ENCODE peak calls at places on chromosome 18, in nine cellular contexts. One of them, this sample, is unnamed.

GRCh38 chr18:77080283-77080682 is 52.3 kb downstream of the MBP start:
- DNase-seq in A549: no peak
- DNase-seq in stomach: no peak
- DNase-seq in GM12878: peak; percentile 62
- DNase-seq in tibial nerve: no peak
- DNase-seq in sigmoid colon: no peak
- DNase-seq in H1: no peak
- DNase-seq in K562: no peak
- DNase-seq in SK-N-SH: no peak
- DNase-seq in this sample: no peak

GRCh38 chr18:68186039-68186438 is 528.9 kb downstream of the TMX3 start:
- DNase-seq in A549: no peak
- DNase-seq in stomach: no peak
- DNase-seq in GM12878: no peak
- DNase-seq in tibial nerve: no peak
- DNase-seq in sigmoid colon: no peak
- DNase-seq in H1: no peak
- DNase-seq in K562: no peak
- DNase-seq in SK-N-SH: no peak
- DNase-seq in this sample: no peak

GRCh38 chr18:79791141-79791972 is 6.4 kb upstream of the KCNG2 start:
- DNase-seq in A549: peak; percentile 6
- DNase-seq in stomach: peak; percentile 43
- DNase-seq in GM12878: no peak
- DNase-seq in tibial nerve: peak; percentile 51
- DNase-seq in sigmoid colon: peak; percentile 69
- DNase-seq in H1: no peak
- DNase-seq in K562: no peak
- DNase-seq in SK-N-SH: no peak
- DNase-seq in this sample: no peak

GRCh38 chr18:26003817-26004216 is 86.6 kb downstream of the SS18 start:
- DNase-seq in A549: no peak
- DNase-seq in stomach: no peak
- DNase-seq in GM12878: no peak
- DNase-seq in tibial nerve: no peak
- DNase-seq in sigmoid colon: no peak
- DNase-seq in H1: no peak
- DNase-seq in K562: no peak
- DNase-seq in SK-N-SH: no peak
- DNase-seq in this sample: no peak

GRCh38 chr18:48788378-48788777 is 162.4 kb downstream of the SMAD7 start:
- DNase-seq in A549: no peak
- DNase-seq in stomach: no peak
- DNase-seq in GM12878: no peak
- DNase-seq in tibial nerve: no peak
- DNase-seq in sigmoid colon: peak; percentile 15
- DNase-seq in H1: no peak
- DNase-seq in K562: no peak
- DNase-seq in SK-N-SH: no peak
- DNase-seq in this sample: peak; percentile 2

GRCh38 chr18:34219651-34220050 is 5.1 kb downstream of the NOL4 start:
- DNase-seq in A549: no peak
- DNase-seq in stomach: no peak
- DNase-seq in GM12878: no peak
- DNase-seq in tibial nerve: no peak
- DNase-seq in sigmoid colon: no peak
- DNase-seq in H1: no peak
- DNase-seq in K562: no peak
- DNase-seq in SK-N-SH: peak; percentile 78
- DNase-seq in this sample: no peak

GRCh38 chr18:79786304-79786703 is 11.4 kb upstream of the KCNG2 start:
- DNase-seq in A549: no peak
- DNase-seq in stomach: no peak
- DNase-seq in GM12878: no peak
- DNase-seq in tibial nerve: no peak
- DNase-seq in sigmoid colon: peak; percentile 34
- DNase-seq in H1: peak; percentile 26
- DNase-seq in K562: no peak
- DNase-seq in SK-N-SH: no peak
- DNase-seq in this sample: no peak

GRCh38 chr18:28161608-28162599 is 15.0 kb downstream of the CDH2 start:
- DNase-seq in A549: no peak
- DNase-seq in stomach: no peak
- DNase-seq in GM12878: no peak
- DNase-seq in tibial nerve: no peak
- DNase-seq in sigmoid colon: no peak
- DNase-seq in H1: no peak
- DNase-seq in K562: no peak
- DNase-seq in SK-N-SH: no peak
- DNase-seq in this sample: no peak

GRCh38 chr18:58263733-58264469 is 219.9 kb downstream of the NEDD4L start:
- DNase-seq in A549: no peak
- DNase-seq in stomach: no peak
- DNase-seq in GM12878: no peak
- DNase-seq in tibial nerve: no peak
- DNase-seq in sigmoid colon: no peak
- DNase-seq in H1: no peak
- DNase-seq in K562: no peak
- DNase-seq in SK-N-SH: no peak
- DNase-seq in this sample: no peak

GRCh38 chr18:23135679-23136325 is 517 bp downstream of the CABLES1 start:
- DNase-seq in A549: no peak
- DNase-seq in stomach: peak; percentile 55
- DNase-seq in GM12878: no peak
- DNase-seq in tibial nerve: no peak
- DNase-seq in sigmoid colon: no peak
- DNase-seq in H1: no peak
- DNase-seq in K562: no peak
- DNase-seq in SK-N-SH: peak; percentile 84
- DNase-seq in this sample: peak; percentile 55

GRCh38 chr18:68056936-68057335 is 540.4 kb upstream of the DSEL start:
- DNase-seq in A549: no peak
- DNase-seq in stomach: no peak
- DNase-seq in GM12878: no peak
- DNase-seq in tibial nerve: no peak
- DNase-seq in sigmoid colon: no peak
- DNase-seq in H1: no peak
- DNase-seq in K562: no peak
- DNase-seq in SK-N-SH: no peak
- DNase-seq in this sample: no peak

GRCh38 chr18:50128506-50129271 is 66.3 kb downstream of the MYO5B start:
- DNase-seq in A549: no peak
- DNase-seq in stomach: peak; percentile 58
- DNase-seq in GM12878: no peak
- DNase-seq in tibial nerve: no peak
- DNase-seq in sigmoid colon: no peak
- DNase-seq in H1: peak; percentile 55
- DNase-seq in K562: no peak
- DNase-seq in SK-N-SH: no peak
- DNase-seq in this sample: no peak

GRCh38 chr18:48889115-48889941 is 61.4 kb downstream of the SMAD7 start:
- DNase-seq in A549: no peak
- DNase-seq in stomach: peak; percentile 35
- DNase-seq in GM12878: no peak
- DNase-seq in tibial nerve: no peak
- DNase-seq in sigmoid colon: peak; percentile 69
- DNase-seq in H1: peak; percentile 78
- DNase-seq in K562: no peak
- DNase-seq in SK-N-SH: peak; percentile 57
- DNase-seq in this sample: peak; percentile 82

GRCh38 chr18:13562494-13563029 is 163.8 kb downstream of the FAM210A start:
- DNase-seq in A549: no peak
- DNase-seq in stomach: no peak
- DNase-seq in GM12878: peak; percentile 93
- DNase-seq in tibial nerve: no peak
- DNase-seq in sigmoid colon: no peak
- DNase-seq in H1: no peak
- DNase-seq in K562: no peak
- DNase-seq in SK-N-SH: no peak
- DNase-seq in this sample: no peak

GRCh38 chr18:46213295-46213694 is 109.1 kb downstream of the HAUS1 start:
- DNase-seq in A549: peak; percentile 40
- DNase-seq in stomach: no peak
- DNase-seq in GM12878: no peak
- DNase-seq in tibial nerve: no peak
- DNase-seq in sigmoid colon: no peak
- DNase-seq in H1: no peak
- DNase-seq in K562: peak; percentile 13
- DNase-seq in SK-N-SH: peak; percentile 17
- DNase-seq in this sample: no peak

GRCh38 chr18:76463872-76464271 is 31.2 kb downstream of the ZNF516 start:
- DNase-seq in A549: no peak
- DNase-seq in stomach: no peak
- DNase-seq in GM12878: no peak
- DNase-seq in tibial nerve: no peak
- DNase-seq in sigmoid colon: no peak
- DNase-seq in H1: no peak
- DNase-seq in K562: no peak
- DNase-seq in SK-N-SH: no peak
- DNase-seq in this sample: no peak

GRCh38 chr18:35508030-35508429 is 10.3 kb upstream of the INO80C start:
- DNase-seq in A549: no peak
- DNase-seq in stomach: no peak
- DNase-seq in GM12878: no peak
- DNase-seq in tibial nerve: no peak
- DNase-seq in sigmoid colon: no peak
- DNase-seq in H1: peak; percentile 38
- DNase-seq in K562: no peak
- DNase-seq in SK-N-SH: no peak
- DNase-seq in this sample: no peak

GRCh38 chr18:35507623-35508022 is 9.9 kb upstream of the INO80C start:
- DNase-seq in A549: no peak
- DNase-seq in stomach: no peak
- DNase-seq in GM12878: no peak
- DNase-seq in tibial nerve: no peak
- DNase-seq in sigmoid colon: no peak
- DNase-seq in H1: peak; percentile 6
- DNase-seq in K562: no peak
- DNase-seq in SK-N-SH: no peak
- DNase-seq in this sample: no peak

GRCh38 chr18:35510071-35511010 is 12.6 kb upstream of the INO80C start:
- DNase-seq in A549: no peak
- DNase-seq in stomach: no peak
- DNase-seq in GM12878: no peak
- DNase-seq in tibial nerve: no peak
- DNase-seq in sigmoid colon: no peak
- DNase-seq in H1: peak; percentile 31
- DNase-seq in K562: no peak
- DNase-seq in SK-N-SH: no peak
- DNase-seq in this sample: no peak

GRCh38 chr18:35507192-35507591 is 9.4 kb upstream of the INO80C start:
- DNase-seq in A549: no peak
- DNase-seq in stomach: no peak
- DNase-seq in GM12878: no peak
- DNase-seq in tibial nerve: no peak
- DNase-seq in sigmoid colon: no peak
- DNase-seq in H1: peak; percentile 46
- DNase-seq in K562: no peak
- DNase-seq in SK-N-SH: no peak
- DNase-seq in this sample: no peak

DNA sequence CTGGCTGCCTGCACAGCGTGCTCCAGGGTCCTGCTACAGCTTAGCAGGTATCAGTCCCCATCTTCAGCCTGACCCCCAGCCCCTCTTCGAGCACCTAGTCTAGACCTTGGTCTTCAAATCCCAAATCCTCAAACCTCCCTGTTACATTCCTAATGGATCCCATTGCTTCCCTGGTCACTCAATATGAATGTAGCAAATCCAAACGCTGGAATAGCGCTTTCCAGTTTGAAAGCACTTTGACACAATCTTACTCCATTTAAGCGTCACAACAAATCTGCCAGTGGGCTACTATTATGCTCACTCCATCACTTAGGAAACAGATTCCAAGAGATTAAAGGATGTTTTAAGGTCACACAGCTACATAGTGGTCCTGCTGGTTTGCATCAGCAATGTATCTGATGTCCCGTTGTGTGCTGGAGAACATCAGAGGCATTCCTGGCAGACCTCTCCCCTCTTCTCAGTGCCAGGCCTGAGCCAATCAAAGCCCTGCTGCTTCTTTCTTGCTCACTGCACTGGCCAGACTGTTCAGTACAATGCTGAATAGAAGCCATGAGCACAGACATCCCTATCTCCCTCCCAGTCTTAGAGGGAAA is 11.1 kb upstream of the INO80C start:
- DNase-seq in A549: no peak
- DNase-seq in stomach: no peak
- DNase-seq in GM12878: no peak
- DNase-seq in tibial nerve: no peak
- DNase-seq in sigmoid colon: no peak
- DNase-seq in H1: peak; percentile 37
- DNase-seq in K562: no peak
- DNase-seq in SK-N-SH: no peak
- DNase-seq in this sample: no peak
- H3K4me1 ChIP-seq in A549: peaks cover 55% of the 10 kb centered on the region
- H3K4me1 ChIP-seq in stomach: no peaks in the 10 kb centered on the region
- H3K4me1 ChIP-seq in GM12878: peaks cover 8% of the 10 kb centered on the region
- H3K4me1 ChIP-seq in tibial nerve: no peaks in the 10 kb centered on the region
- H3K4me1 ChIP-seq in sigmoid colon: no peaks in the 10 kb centered on the region
- H3K4me1 ChIP-seq in H1: peaks cover 4% of the 10 kb centered on the region
- H3K4me1 ChIP-seq in K562: peaks cover 34% of the 10 kb centered on the region
- H3K4me1 ChIP-seq in SK-N-SH: no peaks in the 10 kb centered on the region
- H3K4me1 ChIP-seq in this sample: no peaks in the 10 kb centered on the region

GRCh38 chr18:9757851-9758587 is 49.9 kb downstream of the RAB31 start:
- DNase-seq in A549: no peak
- DNase-seq in stomach: no peak
- DNase-seq in GM12878: no peak
- DNase-seq in tibial nerve: no peak
- DNase-seq in sigmoid colon: no peak
- DNase-seq in H1: no peak
- DNase-seq in K562: peak; percentile 29
- DNase-seq in SK-N-SH: no peak
- DNase-seq in this sample: no peak
- H3K27ac ChIP-seq in A549: peak overlapping the region; percentile 22
- H3K27ac ChIP-seq in stomach: no peak overlapping the region
- H3K27ac ChIP-seq in GM12878: no peak overlapping the region
- H3K27ac ChIP-seq in tibial nerve: no peak overlapping the region
- H3K27ac ChIP-seq in sigmoid colon: no peak overlapping the region
- H3K27ac ChIP-seq in H1: no peak overlapping the region
- H3K27ac ChIP-seq in K562: peak overlapping the region; percentile 60
- H3K27ac ChIP-seq in SK-N-SH: peak overlapping the region; percentile 39
- H3K27ac ChIP-seq in this sample: no peak overlapping the region

GRCh38 chr18:61261870-61262269 is 71.4 kb upstream of the CDH20 start:
- DNase-seq in A549: no peak
- DNase-seq in stomach: no peak
- DNase-seq in GM12878: no peak
- DNase-seq in tibial nerve: no peak
- DNase-seq in sigmoid colon: no peak
- DNase-seq in H1: no peak
- DNase-seq in K562: no peak
- DNase-seq in SK-N-SH: no peak
- DNase-seq in this sample: no peak

GRCh38 chr18:61256291-61256690 is 76.9 kb upstream of the CDH20 start:
- DNase-seq in A549: no peak
- DNase-seq in stomach: no peak
- DNase-seq in GM12878: no peak
- DNase-seq in tibial nerve: no peak
- DNase-seq in sigmoid colon: no peak
- DNase-seq in H1: no peak
- DNase-seq in K562: no peak
- DNase-seq in SK-N-SH: no peak
- DNase-seq in this sample: no peak
- TF ChIP-seq EP300 in A549: no peak
- TF ChIP-seq EP300 in stomach: no peak
- TF ChIP-seq EP300 in GM12878: no peak
- TF ChIP-seq EP300 in tibial nerve: no peak
- TF ChIP-seq EP300 in sigmoid colon: no peak
- TF ChIP-seq EP300 in H1: no peak
- TF ChIP-seq EP300 in K562: no peak
- TF ChIP-seq EP300 in SK-N-SH: no peak
- TF ChIP-seq EP300 in this sample: no peak

GRCh38 chr18:22048221-22048620 is 121.2 kb upstream of the GATA6 start:
- DNase-seq in A549: no peak
- DNase-seq in stomach: no peak
- DNase-seq in GM12878: no peak
- DNase-seq in tibial nerve: no peak
- DNase-seq in sigmoid colon: no peak
- DNase-seq in H1: no peak
- DNase-seq in K562: no peak
- DNase-seq in SK-N-SH: no peak
- DNase-seq in this sample: no peak
- H3K4me1 ChIP-seq in A549: peaks cover 4% of the 10 kb centered on the region
- H3K4me1 ChIP-seq in stomach: peaks cover 39% of the 10 kb centered on the region
- H3K4me1 ChIP-seq in GM12878: no peaks in the 10 kb centered on the region
- H3K4me1 ChIP-seq in tibial nerve: no peaks in the 10 kb centered on the region
- H3K4me1 ChIP-seq in sigmoid colon: no peaks in the 10 kb centered on the region
- H3K4me1 ChIP-seq in H1: no peaks in the 10 kb centered on the region
- H3K4me1 ChIP-seq in K562: no peaks in the 10 kb centered on the region
- H3K4me1 ChIP-seq in SK-N-SH: no peaks in the 10 kb centered on the region
- H3K4me1 ChIP-seq in this sample: no peaks in the 10 kb centered on the region

This sample was measured in ovary.